ENCODE peak calls at places on chromosomes 13 and 19, in four cellular contexts. X is neuronal stem cell, V is mesenchymal stem cell, Q is H1. K is an unnamed sample.
A peak's percentile ranks its signal among the peaks of the same experiment; 100 is the strongest.

GRCh38 chr19:2487780-2488330 is 11.9 kb downstream of the GADD45B start:
- DNase-seq in X (no peak), V (no peak), Q (no peak), K (no peak)

GRCh38 chr19:51691122-51692064 is 1.7 kb upstream of the SPACA6 start:
- DNase-seq in X (no peak), V (peak; percentile 67), Q (no peak), K (no peak)

GRCh38 chr19:27774827-27775226 is 1438.1 kb downstream of the UQCRFS1 start:
- DNase-seq in X (no peak), V (no peak), Q (no peak), K (peak; percentile 7)

GRCh38 chr19:6721773-6722172 is 1.3 kb upstream of the C3 start:
- DNase-seq in X (no peak), V (no peak), Q (no peak), K (no peak)

GRCh38 chr19:30666301-30666803 is 294.2 kb downstream of the ZNF536 start:
- DNase-seq in X (peak; percentile 54), V (peak; percentile 34), Q (no peak), K (peak; percentile 51)

GRCh38 chr19:5775668-5776309 is 8.8 kb downstream of the PRR22 start:
- DNase-seq in X (no peak), V (no peak), Q (no peak), K (peak; percentile 41)

GRCh38 chr19:37304190-37304883 is 66.6 kb upstream of the ZNF527 start:
- DNase-seq in X (peak; percentile 41), V (no peak), Q (no peak), K (peak; percentile 18)

GRCh38 chr13:94712287-94712811 is at the start of gene SOX21:
- DNase-seq in X (no peak), V (no peak), Q (no peak), K (no peak)

GRCh38 chr19:29842471-29843179 is 30.8 kb downstream of the CCNE1 start:
- DNase-seq in X (no peak), V (no peak), Q (no peak), K (peak; percentile 54)

GRCh38 chr13:73092831-73093230 is 34.0 kb downstream of the KLF5 start:
- DNase-seq in X (no peak), V (peak; percentile 49), Q (no peak), K (no peak)

GRCh38 chr13:50531917-50532899 is 311.3 kb downstream of the DLEU7 start:
- DNase-seq in X (no peak), V (no peak), Q (no peak), K (no peak)

GRCh38 chr13:24263652-24264051 is 45.7 kb upstream of the C1QTNF9 start:
- DNase-seq in X (no peak), V (peak; percentile 26), Q (no peak), K (peak; percentile 6)

GRCh38 chr19:10501971-10502523 is 1.1 kb downstream of the KEAP1 start:
- DNase-seq in X (no peak), V (peak; percentile 59), Q (no peak), K (peak; percentile 40)

GRCh38 chr19:47112166-47112663 is 1.4 kb downstream of the ZC3H4 start:
- DNase-seq in X (peak; percentile 72), V (peak; percentile 88), Q (peak; percentile 54), K (peak; percentile 37)
- H2BK12ac ChIP-seq in X (no peak overlapping the region), V (no peak overlapping the region), Q (no peak overlapping the region), K (peak overlapping the region; percentile 35)

DNA sequence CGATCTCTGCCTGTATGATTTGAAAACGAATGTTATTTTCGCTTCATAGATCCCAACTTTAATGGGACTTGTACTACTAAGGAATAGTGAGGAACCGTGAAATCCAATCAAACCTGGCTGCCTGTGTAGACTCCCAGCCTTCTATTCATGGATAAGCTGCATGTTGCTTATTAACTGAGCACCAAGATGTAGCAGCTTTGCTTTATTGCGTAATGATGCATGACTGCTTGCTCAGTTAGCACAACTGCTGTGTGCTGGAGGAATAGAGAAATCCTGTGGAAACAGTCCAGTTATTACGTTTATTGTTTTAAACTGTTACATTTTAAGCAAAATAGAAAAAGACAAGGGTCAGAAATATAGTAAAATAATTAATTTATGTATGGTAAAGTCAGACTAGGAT is 108.2 kb downstream of the SHISA2 start:
- DNase-seq in X (no peak), V (peak; percentile 46), Q (no peak), K (no peak)
- H3K27ac ChIP-seq in X (no peak overlapping the region), V (peak overlapping the region; percentile 41), Q (no peak overlapping the region), K (no peak overlapping the region)

GRCh38 chr19:58558066-58558622 is at the start of gene UBE2M:
- DNase-seq in X (no peak), V (peak; percentile 67), Q (no peak), K (peak; percentile 59)

GRCh38 chr19:58557253-58558065 is 952 bp downstream of the UBE2M start:
- DNase-seq in X (no peak), V (no peak), Q (no peak), K (no peak)

GRCh38 chr19:58555920-58556632 is 1.2 kb upstream of the CHMP2A start:
- DNase-seq in X (no peak), V (no peak), Q (no peak), K (no peak)

GRCh38 chr19:58555369-58555885 is 522 bp upstream of the CHMP2A start:
- DNase-seq in X (no peak), V (no peak), Q (no peak), K (no peak)

DNA sequence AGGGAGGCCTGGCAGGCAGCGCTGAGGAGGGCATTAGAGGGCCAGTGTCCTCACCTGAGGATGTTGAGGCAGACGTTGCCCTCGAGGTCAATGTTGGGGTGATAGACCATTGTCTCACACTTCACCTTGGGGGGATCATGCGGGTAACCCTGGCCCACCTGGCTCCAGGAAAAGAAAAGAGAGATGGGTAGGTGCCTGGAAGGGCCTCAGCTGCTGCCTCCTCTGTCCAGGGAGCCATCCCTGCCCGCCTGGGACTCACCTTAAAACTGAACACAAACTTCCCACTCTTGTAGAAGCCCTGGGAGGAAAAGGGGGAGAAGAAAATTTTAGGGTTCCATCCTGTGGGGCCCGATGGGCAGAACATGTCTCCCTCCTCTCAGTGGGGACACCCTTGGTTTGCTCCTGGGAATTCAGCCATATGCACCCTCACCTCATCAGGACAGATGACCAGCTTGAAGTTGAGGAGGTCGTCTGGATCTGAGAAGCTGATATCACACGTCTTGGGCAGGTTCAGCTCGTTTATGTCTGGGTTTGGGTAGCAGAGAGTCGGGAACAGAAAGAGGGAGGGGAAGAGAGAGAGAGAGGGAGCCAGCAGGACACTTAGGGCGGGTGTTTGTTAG is 1.7 kb downstream of the UBE2M start:
- DNase-seq in X (no peak), V (no peak), Q (no peak), K (no peak)
- H3K4me3 ChIP-seq in X (peak overlapping the region; percentile 84), V (peak overlapping the region; percentile 45), Q (peak overlapping the region; percentile 76), K (no peak overlapping the region)

DNA sequence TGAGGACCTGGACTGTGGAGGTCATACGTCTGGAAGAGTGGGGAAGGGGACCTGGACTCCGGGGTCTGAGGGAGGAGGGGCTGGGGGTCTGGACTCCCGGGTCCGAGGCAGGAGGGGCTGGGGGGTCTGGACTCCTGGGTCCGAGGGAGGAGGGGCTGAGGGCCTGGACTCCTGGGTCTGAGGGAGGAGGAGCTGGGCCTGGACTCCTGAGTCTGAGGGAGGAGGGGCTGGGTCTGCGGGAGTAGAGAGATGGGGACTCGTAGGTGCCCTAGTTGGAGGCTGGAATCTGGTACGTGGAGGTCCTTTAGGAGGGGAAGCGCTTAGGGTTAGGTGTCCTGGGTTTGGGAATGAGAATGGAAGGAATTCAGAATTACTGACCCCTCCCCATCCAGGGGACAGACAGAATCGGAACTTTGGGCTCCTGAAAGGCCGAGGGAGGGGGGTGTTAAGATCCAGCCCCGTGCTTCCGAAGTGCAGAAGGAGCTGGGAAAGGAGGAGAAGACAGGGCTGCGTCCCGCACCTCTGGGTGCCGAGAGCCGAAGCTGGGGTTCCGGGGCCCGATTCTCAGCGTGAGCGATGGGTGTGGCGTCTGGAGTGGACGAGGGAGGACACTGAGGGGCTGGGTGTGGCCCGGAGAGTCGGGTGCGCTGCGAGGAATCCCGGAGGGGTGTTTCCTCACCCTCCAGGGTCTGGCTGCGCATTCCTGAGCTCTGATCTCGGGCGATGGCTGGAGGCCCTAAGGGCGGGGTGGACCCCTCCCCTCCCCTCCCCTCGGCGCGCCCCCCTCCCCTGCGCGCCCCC is 608 bp downstream of the MYADM start:
- DNase-seq in X (no peak), V (peak; percentile 76), Q (no peak), K (peak; percentile 51)
- H2BK12ac ChIP-seq in X (no peak overlapping the region), V (peak overlapping the region; percentile 71), Q (peak overlapping the region; percentile 33), K (peak overlapping the region; percentile 37)

DNA sequence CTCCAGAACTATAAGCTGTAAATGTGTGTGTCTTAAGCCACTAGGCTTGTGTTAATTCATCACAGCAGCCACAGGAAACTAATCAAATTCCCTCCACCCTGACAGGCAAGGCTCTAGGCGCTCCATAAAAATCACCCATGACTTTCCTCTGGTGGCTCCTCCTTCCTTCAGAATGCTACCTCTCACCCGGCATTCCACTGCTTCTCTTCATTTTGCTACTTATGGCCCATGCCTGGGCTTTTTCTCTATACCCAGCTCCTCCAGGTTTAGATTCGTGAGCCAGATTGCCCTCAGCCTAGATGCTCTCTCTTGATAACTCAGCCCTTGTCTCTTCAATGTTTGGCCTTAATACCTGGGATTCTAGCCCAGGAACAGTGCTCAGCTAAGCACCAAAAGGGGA is 36.4 kb upstream of the MBNL2 start:
- DNase-seq in X (no peak), V (no peak), Q (no peak), K (peak; percentile 93)
- H3K27ac ChIP-seq in X (no peak overlapping the region), V (no peak overlapping the region), Q (no peak overlapping the region), K (peak overlapping the region; percentile 67)